ENCODE peak calls at places on chromosomes 7 and 10, in six cellular contexts. C is heart left ventricle, K is IMR-90, Z is GM12878, T is spleen, P is sigmoid colon. A is an unnamed sample. For H3K4me1, the result is how much of the 10 kb centered on the place peaks cover.

GRCh38 chr7:144459635-144460034 is 56.1 kb upstream of the NOBOX start:
- DNase-seq in T (no peak), C (no peak), K (no peak), Z (no peak), P (no peak), A (no peak)

GRCh38 chr10:79045566-79046175 is 23.1 kb upstream of the ZMIZ1 start:
- DNase-seq in P (peak), C (no peak), K (no peak), Z (no peak), T (peak), A (no peak)

GRCh38 chr7:98856021-98856422 is 13.8 kb downstream of the TMEM130 start:
- DNase-seq in P (no peak), T (no peak), K (peak), C (no peak), Z (no peak), A (no peak)

GRCh38 chr10:28796606-28797512 is 119.5 kb downstream of the BAMBI start:
- DNase-seq in P (no peak), C (peak), K (peak), T (no peak), Z (no peak), A (no peak)

GRCh38 chr10:80485410-80486135 is 31.5 kb downstream of the TSPAN14 start:
- DNase-seq in K (no peak), Z (no peak), P (no peak), C (no peak), T (no peak), A (no peak)

GRCh38 chr10:3959370-3960266 is 174.6 kb upstream of the KLF6 start:
- DNase-seq in Z (no peak), P (no peak), K (no peak), C (no peak), T (no peak), A (no peak)

GRCh38 chr7:38630720-38631673 is at the start of gene AMPH:
- DNase-seq in C (peak), K (peak), P (peak), T (peak), Z (no peak), A (no peak)

GRCh38 chr7:91947948-91948347 is 7.3 kb downstream of the AKAP9 start:
- DNase-seq in Z (no peak), T (no peak), K (no peak), P (no peak), C (no peak), A (no peak)

GRCh38 chr7:47581821-47582747 is at the start of gene TNS3:
- DNase-seq in T (peak), C (peak), Z (no peak), K (peak), P (no peak), A (no peak)

GRCh38 chr10:60473557-60473956 is 83.9 kb upstream of the ANK3 start:
- DNase-seq in K (no peak), P (no peak), C (no peak), T (no peak), Z (no peak), A (no peak)

GRCh38 chr10:119480667-119481066 is 61.9 kb downstream of the RGS10 start:
- DNase-seq in T (no peak), K (no peak), P (peak), Z (no peak), C (no peak), A (no peak)

GRCh38 chr7:156000601-156001396 is 188.5 kb upstream of the SHH start:
- DNase-seq in C (no peak), K (no peak), T (peak), P (no peak), Z (no peak), A (no peak)

GRCh38 chr10:7702288-7702812 is 766 bp upstream of the ITIH2 start:
- DNase-seq in Z (no peak), P (no peak), K (no peak), C (no peak), T (no peak), A (no peak)
- TF ChIP-seq POLR2A in Z (no peak), P (no peak), K (no peak), C (no peak), T (no peak), A (no peak)

GRCh38 chr10:34513636-34514035 is 301.5 kb downstream of the PARD3 start:
- DNase-seq in T (no peak), K (no peak), C (no peak), Z (no peak), P (no peak), A (no peak)
- H3K4me1 ChIP-seq in T (under half), K (under half), C (under half), Z (under half), P (under half), A (under half)

GRCh38 chr7:139655305-139655704 is 122.5 kb downstream of the HIPK2 start:
- DNase-seq in C (no peak), P (no peak), T (no peak), Z (no peak), K (no peak), A (no peak)

GRCh38 chr7:139657749-139658148 is 120.0 kb downstream of the HIPK2 start:
- DNase-seq in T (no peak), K (no peak), C (no peak), P (no peak), Z (no peak), A (no peak)

GRCh38 chr7:139656387-139656786 is 121.4 kb downstream of the HIPK2 start:
- DNase-seq in K (no peak), T (no peak), C (no peak), Z (no peak), P (no peak), A (no peak)

GRCh38 chr7:139651308-139651707 is 126.5 kb downstream of the HIPK2 start:
- DNase-seq in C (no peak), P (no peak), Z (no peak), K (peak), T (no peak), A (no peak)

DNA sequence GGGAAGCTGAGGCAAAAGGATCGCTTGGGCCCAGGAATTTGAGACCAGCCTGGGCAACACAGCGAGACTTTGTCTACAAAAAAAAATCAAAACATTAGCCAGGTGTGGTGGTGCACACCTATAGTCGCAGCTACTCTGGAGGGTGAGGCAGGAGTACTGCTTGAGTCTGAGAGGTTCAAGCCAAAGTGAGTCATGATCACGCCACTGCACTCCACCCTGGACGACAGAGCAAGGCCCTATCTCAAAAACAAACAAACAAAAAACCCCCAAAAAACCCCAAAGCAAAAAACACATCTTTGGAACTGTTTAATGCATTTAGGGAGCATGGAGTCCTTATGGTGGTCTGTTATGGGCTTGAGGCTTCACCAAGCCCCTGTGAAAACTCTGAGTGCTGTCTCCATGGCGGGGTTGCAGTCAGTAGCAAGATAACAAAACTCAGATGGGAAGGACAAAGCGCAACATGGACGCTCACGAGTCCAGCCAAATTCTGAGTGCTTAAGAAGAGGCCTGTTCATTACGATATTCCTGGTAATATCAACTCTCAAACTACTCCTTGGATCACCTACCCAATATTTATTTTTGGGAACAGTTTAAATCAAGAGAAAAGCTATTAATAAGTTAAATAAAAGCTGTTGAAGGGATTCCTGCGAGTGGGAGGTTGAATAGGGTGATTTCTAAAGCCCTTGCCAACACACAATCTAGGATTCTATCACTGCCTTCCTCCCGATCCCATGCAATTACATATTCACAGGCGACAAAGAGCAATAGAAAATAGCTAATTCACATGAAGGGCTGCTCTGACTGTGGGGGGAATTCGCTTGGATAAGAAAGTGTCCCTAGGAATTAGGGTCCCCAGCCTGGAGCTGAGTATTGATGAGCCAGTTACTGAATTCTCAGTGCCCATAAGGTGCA is 123.3 kb downstream of the HIPK2 start:
- DNase-seq in K (no peak), P (no peak), T (no peak), C (no peak), Z (no peak), A (no peak)
- H3K27ac ChIP-seq in K (no peak), P (no peak), T (peak), C (peak), Z (no peak), A (no peak)

GRCh38 chr7:15399446-15399845 is 162.4 kb downstream of the AGMO start:
- DNase-seq in P (no peak), C (no peak), K (peak), Z (no peak), T (no peak), A (no peak)
- TF ChIP-seq POLR2A in P (no peak), C (no peak), K (no peak), Z (no peak), T (no peak), A (no peak)

GRCh38 chr10:62046522-62047239 is 145.2 kb downstream of the ARID5B start:
- DNase-seq in C (peak), P (peak), K (peak), Z (peak), T (no peak), A (no peak)
- H3K4me1 ChIP-seq in C (under half), P (half or more), K (under half), Z (half or more), T (under half), A (half or more)

DNA sequence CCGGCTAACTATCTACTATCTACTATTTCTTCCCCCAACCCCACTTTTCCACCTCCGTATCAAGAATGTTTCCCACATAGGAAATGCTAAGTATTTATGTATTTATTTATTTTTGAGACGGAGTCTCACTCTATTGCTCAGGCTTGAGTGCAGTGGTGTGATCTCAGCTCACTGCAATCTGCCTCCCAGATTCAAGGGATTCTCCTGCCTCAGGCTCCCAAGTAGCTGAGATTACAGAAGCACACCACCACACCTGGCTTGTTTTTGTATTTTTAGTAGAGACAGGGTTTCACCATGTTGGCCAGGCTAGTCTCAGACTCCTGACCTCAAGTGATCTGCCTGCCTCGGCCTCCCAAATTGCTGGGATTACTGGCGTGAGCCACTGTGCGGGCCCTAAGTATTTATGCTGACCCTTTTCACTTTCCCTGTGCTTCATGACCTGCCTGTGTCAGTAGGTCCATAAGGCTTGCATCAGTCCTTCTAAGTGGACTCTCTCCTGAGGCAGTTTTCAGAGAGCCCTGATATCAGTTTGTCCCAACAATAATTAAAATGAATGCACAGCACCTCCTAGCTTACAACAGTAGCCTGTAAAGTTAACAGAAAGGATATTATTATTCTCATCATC is 25.7 kb upstream of the FBXW4 start:
- DNase-seq in K (no peak), T (no peak), Z (no peak), C (no peak), P (no peak), A (no peak)
- H3K27ac ChIP-seq in K (no peak), T (no peak), Z (no peak), C (no peak), P (no peak), A (no peak)

A was measured in esophagus squamous epithelium.